ENCODE peak calls at places on chromosomes 11 and 22, in four cellular contexts. One of them, this sample, is unnamed.
A peak's percentile ranks its signal among the peaks of the same experiment; 100 is the strongest.

GRCh38 chr11:128892866-128893565 is 1.9 kb downstream of the KCNJ5 start:
- DNase-seq in HCT116: no peak
- DNase-seq in mammary epithelial cell: peak; percentile 18
- DNase-seq in GM23248: no peak
- DNase-seq in this sample: peak; percentile 84

GRCh38 chr11:72814831-72815618 is 814 bp downstream of the ATG16L2 start:
- DNase-seq in GM23248: peak; percentile 79
- DNase-seq in HCT116: peak; percentile 71
- DNase-seq in mammary epithelial cell: peak; percentile 60
- DNase-seq in this sample: peak; percentile 91

GRCh38 chr22:38262051-38262795 is 10.6 kb downstream of the TMEM184B start:
- DNase-seq in mammary epithelial cell: peak; percentile 81
- DNase-seq in GM23248: peak; percentile 57
- DNase-seq in HCT116: no peak
- DNase-seq in this sample: peak; percentile 61

GRCh38 chr11:69122337-69122641 is 33.4 kb upstream of the SMIM38 start:
- DNase-seq in HCT116: no peak
- DNase-seq in GM23248: no peak
- DNase-seq in mammary epithelial cell: no peak
- DNase-seq in this sample: no peak

GRCh38 chr11:15716550-15716949 is 601.8 kb downstream of the INSC start:
- DNase-seq in mammary epithelial cell: peak; percentile 74
- DNase-seq in HCT116: no peak
- DNase-seq in GM23248: no peak
- DNase-seq in this sample: no peak

GRCh38 chr22:27531782-27532530 is 269.6 kb downstream of the MN1 start:
- DNase-seq in HCT116: no peak
- DNase-seq in mammary epithelial cell: peak; percentile 21
- DNase-seq in GM23248: peak; percentile 76
- DNase-seq in this sample: peak; percentile 86

GRCh38 chr11:120784566-120785251 is 239.2 kb upstream of the TBCEL start:
- DNase-seq in mammary epithelial cell: no peak
- DNase-seq in HCT116: no peak
- DNase-seq in GM23248: no peak
- DNase-seq in this sample: no peak

GRCh38 chr11:134079317-134079716 is 10.4 kb downstream of the JAM3 start:
- DNase-seq in mammary epithelial cell: no peak
- DNase-seq in GM23248: peak; percentile 51
- DNase-seq in HCT116: no peak
- DNase-seq in this sample: no peak

GRCh38 chr11:1876361-1877063 is 15.2 kb downstream of the PRR33 start:
- DNase-seq in mammary epithelial cell: no peak
- DNase-seq in GM23248: peak; percentile 57
- DNase-seq in HCT116: no peak
- DNase-seq in this sample: peak; percentile 62

GRCh38 chr22:44019846-44020245 is 4.3 kb upstream of the PARVB start:
- DNase-seq in HCT116: no peak
- DNase-seq in GM23248: peak; percentile 79
- DNase-seq in mammary epithelial cell: no peak
- DNase-seq in this sample: no peak

GRCh38 chr11:73467505-73467904 is 91.3 kb downstream of the RELT start:
- DNase-seq in mammary epithelial cell: no peak
- DNase-seq in GM23248: no peak
- DNase-seq in HCT116: no peak
- DNase-seq in this sample: no peak

GRCh38 chr11:76266269-76266668 is 60.0 kb upstream of the WNT11 start:
- DNase-seq in HCT116: peak; percentile 10
- DNase-seq in GM23248: peak; percentile 93
- DNase-seq in mammary epithelial cell: peak; percentile 88
- DNase-seq in this sample: no peak

GRCh38 chr11:119061256-119061655 is 4.3 kb upstream of the HYOU1 start:
- DNase-seq in mammary epithelial cell: no peak
- DNase-seq in GM23248: no peak
- DNase-seq in HCT116: no peak
- DNase-seq in this sample: no peak

GRCh38 chr22:27780161-27780575 is 21.4 kb downstream of the MN1 start:
- DNase-seq in HCT116: no peak
- DNase-seq in GM23248: peak; percentile 51
- DNase-seq in mammary epithelial cell: no peak
- DNase-seq in this sample: peak; percentile 96

GRCh38 chr22:34851918-34852662 is 213.9 kb upstream of the ISX start:
- DNase-seq in mammary epithelial cell: no peak
- DNase-seq in HCT116: no peak
- DNase-seq in GM23248: no peak
- DNase-seq in this sample: peak; percentile 36

GRCh38 chr11:68430801-68431200 is 29.8 kb upstream of the PPP6R3 start:
- DNase-seq in HCT116: no peak
- DNase-seq in GM23248: no peak
- DNase-seq in mammary epithelial cell: no peak
- DNase-seq in this sample: no peak

GRCh38 chr11:2444301-2445106 is at the start of the genes KCNQ1 and TRPM5:
- DNase-seq in HCT116: peak; percentile 24
- DNase-seq in mammary epithelial cell: no peak
- DNase-seq in GM23248: no peak
- DNase-seq in this sample: peak; percentile 37

GRCh38 chr11:133957926-133958325 is 1.2 kb upstream of the IGSF9B start:
- DNase-seq in HCT116: no peak
- DNase-seq in GM23248: no peak
- DNase-seq in mammary epithelial cell: no peak
- DNase-seq in this sample: peak; percentile 54

GRCh38 chr11:106276859-106277436 is 199.5 kb downstream of the AASDHPPT start:
- DNase-seq in HCT116: no peak
- DNase-seq in GM23248: no peak
- DNase-seq in mammary epithelial cell: no peak
- DNase-seq in this sample: peak; percentile 55

GRCh38 chr22:46001426-46002106 is 24.6 kb upstream of the WNT7B start:
- DNase-seq in HCT116: no peak
- DNase-seq in mammary epithelial cell: no peak
- DNase-seq in GM23248: no peak
- DNase-seq in this sample: no peak

GRCh38 chr11:106670069-106670468 is 348.2 kb downstream of the GUCY1A2 start:
- DNase-seq in HCT116: no peak
- DNase-seq in GM23248: no peak
- DNase-seq in mammary epithelial cell: no peak
- DNase-seq in this sample: no peak

GRCh38 chr11:116244889-116245288 is 527.9 kb downstream of the BUD13 start:
- DNase-seq in HCT116: no peak
- DNase-seq in GM23248: no peak
- DNase-seq in mammary epithelial cell: no peak
- DNase-seq in this sample: no peak

GRCh38 chr11:43504316-43504950 is 145.7 kb downstream of the TTC17 start:
- DNase-seq in mammary epithelial cell: peak; percentile 18
- DNase-seq in HCT116: peak; percentile 12
- DNase-seq in GM23248: peak; percentile 60
- DNase-seq in this sample: peak; percentile 60

GRCh38 chr11:113553235-113553634 is 78.0 kb upstream of the DRD2 start:
- DNase-seq in GM23248: peak; percentile 98
- DNase-seq in HCT116: peak; percentile 41
- DNase-seq in mammary epithelial cell: peak; percentile 85
- DNase-seq in this sample: peak; percentile 94

GRCh38 chr11:121721448-121721847 is 268.7 kb upstream of the SORL1-AS1 start:
- DNase-seq in GM23248: no peak
- DNase-seq in HCT116: no peak
- DNase-seq in mammary epithelial cell: no peak
- DNase-seq in this sample: no peak

GRCh38 chr11:69926376-69927050 is 107.3 kb upstream of the FGF3 start:
- DNase-seq in HCT116: no peak
- DNase-seq in mammary epithelial cell: no peak
- DNase-seq in GM23248: no peak
- DNase-seq in this sample: no peak

GRCh38 chr11:64120951-64121569 is 44.9 kb downstream of the MACROD1 start:
- DNase-seq in mammary epithelial cell: peak; percentile 88
- DNase-seq in GM23248: peak; percentile 31
- DNase-seq in HCT116: no peak
- DNase-seq in this sample: no peak

GRCh38 chr11:90135016-90135415 is 553 bp downstream of the NAALAD2 start:
- DNase-seq in mammary epithelial cell: no peak
- DNase-seq in HCT116: no peak
- DNase-seq in GM23248: peak; percentile 26
- DNase-seq in this sample: peak; percentile 2

GRCh38 chr11:61021661-61022212 is 50.3 kb downstream of the CD6 start:
- DNase-seq in HCT116: no peak
- DNase-seq in mammary epithelial cell: no peak
- DNase-seq in GM23248: no peak
- DNase-seq in this sample: peak; percentile 36

GRCh38 chr11:33564856-33565453 is 135.7 kb downstream of the C11orf91 start:
- DNase-seq in HCT116: no peak
- DNase-seq in mammary epithelial cell: no peak
- DNase-seq in GM23248: no peak
- DNase-seq in this sample: peak; percentile 23

GRCh38 chr11:117985953-117986887 is at the start of gene IL10RA:
- DNase-seq in GM23248: peak; percentile 64
- DNase-seq in HCT116: peak; percentile 39
- DNase-seq in mammary epithelial cell: peak; percentile 68
- DNase-seq in this sample: peak; percentile 84

GRCh38 chr22:38867124-38867455 is 4.9 kb downstream of the CBX6 start:
- DNase-seq in GM23248: no peak
- DNase-seq in HCT116: no peak
- DNase-seq in mammary epithelial cell: no peak
- DNase-seq in this sample: no peak

GRCh38 chr11:9231848-9232177 is 33.3 kb downstream of the DENND5A start:
- DNase-seq in HCT116: no peak
- DNase-seq in GM23248: peak; percentile 60
- DNase-seq in mammary epithelial cell: no peak
- DNase-seq in this sample: no peak

GRCh38 chr22:46049726-46050450 is 72.9 kb upstream of the WNT7B start:
- DNase-seq in mammary epithelial cell: peak; percentile 65
- DNase-seq in HCT116: no peak
- DNase-seq in GM23248: no peak
- DNase-seq in this sample: no peak

GRCh38 chr22:46122511-46122971 is 27.8 kb upstream of the PPARA start:
- DNase-seq in GM23248: peak; percentile 80
- DNase-seq in mammary epithelial cell: no peak
- DNase-seq in HCT116: peak; percentile 8
- DNase-seq in this sample: peak; percentile 51

GRCh38 chr11:134411887-134412507 is at the start of gene B3GAT1:
- DNase-seq in HCT116: no peak
- DNase-seq in GM23248: no peak
- DNase-seq in mammary epithelial cell: no peak
- DNase-seq in this sample: no peak

GRCh38 chr22:44567846-44568493 is 69.9 kb upstream of the RTL6 start:
- DNase-seq in GM23248: peak; percentile 52
- DNase-seq in HCT116: peak; percentile 54
- DNase-seq in mammary epithelial cell: peak; percentile 17
- DNase-seq in this sample: peak; percentile 59

GRCh38 chr22:49968313-49968830 is 7.8 kb downstream of the PIM3 start:
- DNase-seq in HCT116: no peak
- DNase-seq in mammary epithelial cell: no peak
- DNase-seq in GM23248: no peak
- DNase-seq in this sample: no peak
- H3K79me2 ChIP-seq in HCT116: peaks cover 21% of the 10 kb centered on the region
- H3K79me2 ChIP-seq in mammary epithelial cell: peaks cover 14% of the 10 kb centered on the region
- H3K79me2 ChIP-seq in GM23248: peaks cover 4% of the 10 kb centered on the region
- H3K79me2 ChIP-seq in this sample: no peaks in the 10 kb centered on the region

GRCh38 chr22:40606306-40606705 is 30.2 kb downstream of the MRTFA start:
- DNase-seq in GM23248: no peak
- DNase-seq in HCT116: no peak
- DNase-seq in mammary epithelial cell: no peak
- DNase-seq in this sample: no peak
- H3K79me2 ChIP-seq in GM23248: peaks cover 100% of the 10 kb centered on the region
- H3K79me2 ChIP-seq in HCT116: peaks cover 68% of the 10 kb centered on the region
- H3K79me2 ChIP-seq in mammary epithelial cell: peaks cover 94% of the 10 kb centered on the region
- H3K79me2 ChIP-seq in this sample: peaks cover 20% of the 10 kb centered on the region

GRCh38 chr11:130308059-130308458 is 6.7 kb downstream of the ZBTB44 start:
- DNase-seq in HCT116: no peak
- DNase-seq in GM23248: no peak
- DNase-seq in mammary epithelial cell: no peak
- DNase-seq in this sample: no peak

GRCh38 chr11:130308925-130309324 is 5.8 kb downstream of the ZBTB44 start:
- DNase-seq in mammary epithelial cell: no peak
- DNase-seq in HCT116: no peak
- DNase-seq in GM23248: no peak
- DNase-seq in this sample: no peak

GRCh38 chr11:130313383-130314183 is 1.1 kb downstream of the ZBTB44 start:
- DNase-seq in HCT116: no peak
- DNase-seq in mammary epithelial cell: peak; percentile 36
- DNase-seq in GM23248: peak; percentile 40
- DNase-seq in this sample: peak; percentile 57

GRCh38 chr11:130312046-130312445 is 2.7 kb downstream of the ZBTB44 start:
- DNase-seq in HCT116: no peak
- DNase-seq in mammary epithelial cell: no peak
- DNase-seq in GM23248: no peak
- DNase-seq in this sample: no peak

GRCh38 chr11:130310622-130311021 is 4.1 kb downstream of the ZBTB44 start:
- DNase-seq in GM23248: no peak
- DNase-seq in HCT116: no peak
- DNase-seq in mammary epithelial cell: no peak
- DNase-seq in this sample: no peak
- H3K79me2 ChIP-seq in GM23248: peaks cover 84% of the 10 kb centered on the region
- H3K79me2 ChIP-seq in HCT116: peaks cover 54% of the 10 kb centered on the region
- H3K79me2 ChIP-seq in mammary epithelial cell: peaks cover 78% of the 10 kb centered on the region
- H3K79me2 ChIP-seq in this sample: peaks cover 51% of the 10 kb centered on the region

GRCh38 chr11:111631666-111632039 is 29.4 kb downstream of the SIK2 start:
- DNase-seq in GM23248: peak; percentile 89
- DNase-seq in mammary epithelial cell: peak; percentile 68
- DNase-seq in HCT116: no peak
- DNase-seq in this sample: peak; percentile 22
- H3K79me2 ChIP-seq in GM23248: peaks cover 52% of the 10 kb centered on the region
- H3K79me2 ChIP-seq in mammary epithelial cell: peaks cover 14% of the 10 kb centered on the region
- H3K79me2 ChIP-seq in HCT116: no peaks in the 10 kb centered on the region
- H3K79me2 ChIP-seq in this sample: no peaks in the 10 kb centered on the region

DNA sequence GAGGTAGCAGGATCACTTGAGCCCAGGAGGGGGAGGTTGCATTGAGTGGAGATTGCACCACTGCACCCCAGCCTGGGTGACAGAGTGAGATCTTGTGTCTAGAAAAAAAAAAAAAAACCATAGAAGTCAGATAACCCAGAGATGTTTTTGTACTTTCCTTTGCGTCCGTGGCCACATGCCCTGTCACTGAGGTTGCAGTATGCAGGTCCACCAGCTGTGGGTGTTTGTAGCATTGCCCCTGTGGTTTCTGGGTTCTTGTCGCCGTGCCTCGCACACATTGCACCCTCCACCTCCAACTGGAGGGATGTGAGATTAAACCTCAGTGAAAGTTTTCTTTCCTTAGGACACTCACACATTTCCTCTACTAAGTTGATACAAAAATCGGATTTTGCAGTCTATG is 70.3 kb downstream of the TNRC6B start:
- DNase-seq in GM23248: no peak
- DNase-seq in mammary epithelial cell: no peak
- DNase-seq in HCT116: no peak
- DNase-seq in this sample: no peak
- H3K79me2 ChIP-seq in GM23248: peaks cover 98% of the 10 kb centered on the region
- H3K79me2 ChIP-seq in mammary epithelial cell: peaks cover 57% of the 10 kb centered on the region
- H3K79me2 ChIP-seq in HCT116: peaks cover 4% of the 10 kb centered on the region
- H3K79me2 ChIP-seq in this sample: peaks cover 13% of the 10 kb centered on the region

GRCh38 chr11:12818333-12819015 is 144.3 kb downstream of the TEAD1 start:
- DNase-seq in mammary epithelial cell: peak; percentile 81
- DNase-seq in HCT116: no peak
- DNase-seq in GM23248: peak; percentile 91
- DNase-seq in this sample: no peak
- H3K79me2 ChIP-seq in mammary epithelial cell: peaks cover 92% of the 10 kb centered on the region
- H3K79me2 ChIP-seq in HCT116: peaks cover 58% of the 10 kb centered on the region
- H3K79me2 ChIP-seq in GM23248: peaks cover 93% of the 10 kb centered on the region
- H3K79me2 ChIP-seq in this sample: peaks cover 60% of the 10 kb centered on the region

GRCh38 chr22:32820131-32820882 is 18.8 kb downstream of the TIMP3 start:
- DNase-seq in HCT116: no peak
- DNase-seq in mammary epithelial cell: peak; percentile 66
- DNase-seq in GM23248: peak; percentile 54
- DNase-seq in this sample: no peak
- H3K79me2 ChIP-seq in HCT116: no peaks in the 10 kb centered on the region
- H3K79me2 ChIP-seq in mammary epithelial cell: peaks cover 95% of the 10 kb centered on the region
- H3K79me2 ChIP-seq in GM23248: peaks cover 100% of the 10 kb centered on the region
- H3K79me2 ChIP-seq in this sample: no peaks in the 10 kb centered on the region